ENCODE peak calls at places on chromosome 18, in five cellular contexts. One of them, this sample, is unnamed.

GRCh38 chr18:55699233-55699765 is 111.3 kb upstream of the TCF4 start:
- DNase-seq in HAP-1: no peak
- DNase-seq in stimulated activated CD4-positive, alpha-beta T cell treated with anti-CD3 and anti-CD28 coated beads, TNF-alpha, amount 100 ng/mL, for 4 hours: no peak
- DNase-seq in NCI-H460: no peak
- DNase-seq in AG08395: no peak
- DNase-seq in this sample: no peak

GRCh38 chr18:22417496-22418188 is at the start of gene CTAGE1:
- DNase-seq in HAP-1: no peak
- DNase-seq in stimulated activated CD4-positive, alpha-beta T cell treated with anti-CD3 and anti-CD28 coated beads, TNF-alpha, amount 100 ng/mL, for 4 hours: no peak
- DNase-seq in NCI-H460: no peak
- DNase-seq in AG08395: no peak
- DNase-seq in this sample: no peak

GRCh38 chr18:5600376-5601071 is 56.7 kb upstream of the EPB41L3 start:
- DNase-seq in HAP-1: no peak
- DNase-seq in stimulated activated CD4-positive, alpha-beta T cell treated with anti-CD3 and anti-CD28 coated beads, TNF-alpha, amount 100 ng/mL, for 4 hours: no peak
- DNase-seq in NCI-H460: peak; percentile 39
- DNase-seq in AG08395: peak; percentile 9
- DNase-seq in this sample: no peak

GRCh38 chr18:75784413-75784812 is 356.9 kb upstream of the SMIM21 start:
- DNase-seq in HAP-1: no peak
- DNase-seq in stimulated activated CD4-positive, alpha-beta T cell treated with anti-CD3 and anti-CD28 coated beads, TNF-alpha, amount 100 ng/mL, for 4 hours: no peak
- DNase-seq in NCI-H460: no peak
- DNase-seq in AG08395: peak; percentile 31
- DNase-seq in this sample: no peak

GRCh38 chr18:55875330-55875933 is 287.4 kb upstream of the TCF4 start:
- DNase-seq in HAP-1: no peak
- DNase-seq in stimulated activated CD4-positive, alpha-beta T cell treated with anti-CD3 and anti-CD28 coated beads, TNF-alpha, amount 100 ng/mL, for 4 hours: no peak
- DNase-seq in NCI-H460: no peak
- DNase-seq in AG08395: no peak
- DNase-seq in this sample: no peak

GRCh38 chr18:48940854-48941531 is 9.8 kb downstream of the SMAD7 start:
- DNase-seq in HAP-1: no peak
- DNase-seq in stimulated activated CD4-positive, alpha-beta T cell treated with anti-CD3 and anti-CD28 coated beads, TNF-alpha, amount 100 ng/mL, for 4 hours: peak; percentile 69
- DNase-seq in NCI-H460: no peak
- DNase-seq in AG08395: no peak
- DNase-seq in this sample: no peak

GRCh38 chr18:74791501-74792188 is 194.0 kb downstream of the ZNF407 start:
- DNase-seq in HAP-1: no peak
- DNase-seq in stimulated activated CD4-positive, alpha-beta T cell treated with anti-CD3 and anti-CD28 coated beads, TNF-alpha, amount 100 ng/mL, for 4 hours: no peak
- DNase-seq in NCI-H460: no peak
- DNase-seq in AG08395: peak; percentile 18
- DNase-seq in this sample: no peak

GRCh38 chr18:61891271-61891670 is 1.5 kb downstream of the RNF152 start:
- DNase-seq in HAP-1: no peak
- DNase-seq in stimulated activated CD4-positive, alpha-beta T cell treated with anti-CD3 and anti-CD28 coated beads, TNF-alpha, amount 100 ng/mL, for 4 hours: no peak
- DNase-seq in NCI-H460: no peak
- DNase-seq in AG08395: no peak
- DNase-seq in this sample: no peak

GRCh38 chr18:12359515-12359927 is 17.5 kb downstream of the AFG3L2 start:
- DNase-seq in HAP-1: no peak
- DNase-seq in stimulated activated CD4-positive, alpha-beta T cell treated with anti-CD3 and anti-CD28 coated beads, TNF-alpha, amount 100 ng/mL, for 4 hours: no peak
- DNase-seq in NCI-H460: no peak
- DNase-seq in AG08395: no peak
- DNase-seq in this sample: no peak

GRCh38 chr18:49597556-49597955 is 35.7 kb downstream of the LIPG start:
- DNase-seq in HAP-1: no peak
- DNase-seq in stimulated activated CD4-positive, alpha-beta T cell treated with anti-CD3 and anti-CD28 coated beads, TNF-alpha, amount 100 ng/mL, for 4 hours: no peak
- DNase-seq in NCI-H460: no peak
- DNase-seq in AG08395: no peak
- DNase-seq in this sample: no peak

GRCh38 chr18:66682855-66683322 is 79.0 kb upstream of the CDH19 start:
- DNase-seq in HAP-1: no peak
- DNase-seq in stimulated activated CD4-positive, alpha-beta T cell treated with anti-CD3 and anti-CD28 coated beads, TNF-alpha, amount 100 ng/mL, for 4 hours: no peak
- DNase-seq in NCI-H460: no peak
- DNase-seq in AG08395: no peak
- DNase-seq in this sample: no peak

GRCh38 chr18:49214058-49214457 is 246.4 kb downstream of the DYM start:
- DNase-seq in HAP-1: no peak
- DNase-seq in stimulated activated CD4-positive, alpha-beta T cell treated with anti-CD3 and anti-CD28 coated beads, TNF-alpha, amount 100 ng/mL, for 4 hours: no peak
- DNase-seq in NCI-H460: no peak
- DNase-seq in AG08395: no peak
- DNase-seq in this sample: no peak

GRCh38 chr18:10140928-10141327 is 227.1 kb downstream of the VAPA start:
- DNase-seq in HAP-1: no peak
- DNase-seq in stimulated activated CD4-positive, alpha-beta T cell treated with anti-CD3 and anti-CD28 coated beads, TNF-alpha, amount 100 ng/mL, for 4 hours: no peak
- DNase-seq in NCI-H460: no peak
- DNase-seq in AG08395: peak; percentile 71
- DNase-seq in this sample: no peak

GRCh38 chr18:24817150-24818068 is 357.0 kb downstream of the HRH4 start:
- DNase-seq in HAP-1: no peak
- DNase-seq in stimulated activated CD4-positive, alpha-beta T cell treated with anti-CD3 and anti-CD28 coated beads, TNF-alpha, amount 100 ng/mL, for 4 hours: no peak
- DNase-seq in NCI-H460: no peak
- DNase-seq in AG08395: no peak
- DNase-seq in this sample: no peak

GRCh38 chr18:56068030-56068671 is 480.2 kb upstream of the TCF4 start:
- DNase-seq in HAP-1: no peak
- DNase-seq in stimulated activated CD4-positive, alpha-beta T cell treated with anti-CD3 and anti-CD28 coated beads, TNF-alpha, amount 100 ng/mL, for 4 hours: no peak
- DNase-seq in NCI-H460: no peak
- DNase-seq in AG08395: peak; percentile 72
- DNase-seq in this sample: no peak

GRCh38 chr18:7548226-7548625 is 18.9 kb upstream of the PTPRM start:
- DNase-seq in HAP-1: no peak
- DNase-seq in stimulated activated CD4-positive, alpha-beta T cell treated with anti-CD3 and anti-CD28 coated beads, TNF-alpha, amount 100 ng/mL, for 4 hours: no peak
- DNase-seq in NCI-H460: no peak
- DNase-seq in AG08395: no peak
- DNase-seq in this sample: no peak

GRCh38 chr18:54762386-54762785 is 65.9 kb upstream of the RAB27B start:
- DNase-seq in HAP-1: no peak
- DNase-seq in stimulated activated CD4-positive, alpha-beta T cell treated with anti-CD3 and anti-CD28 coated beads, TNF-alpha, amount 100 ng/mL, for 4 hours: no peak
- DNase-seq in NCI-H460: no peak
- DNase-seq in AG08395: no peak
- DNase-seq in this sample: no peak